ENCODE peak calls at places on chromosomes 4 and X, in seven cellular contexts. K is heart left ventricle; N is AG08395; J is activated T-helper 9 cell treated with anti-CD3 and anti-CD28 coated beads, Interleukin-2, amount 50 U/mL, for 16 hours; F is T-helper 1 cell; W is cardiac muscle cell; V is activated CD4-positive, alpha-beta T cell treated with anti-CD3 and anti-CD28 coated beads for 1 hour. D is an unnamed sample.

GRCh38 chr4:6509587-6509986 is 37.2 kb upstream of the PPP2R2C start:
- DNase-seq in K (no peak), N (no peak), J (no peak), F (no peak), W (no peak), V (no peak), D (no peak)

GRCh38 chr4:128660361-128660964 is 149.0 kb upstream of the JADE1 start:
- DNase-seq in K (peak; percentile 26), N (peak; percentile 26), J (no peak), F (no peak), W (no peak), V (no peak), D (no peak)

GRCh38 chr4:6925357-6925836 is 15.8 kb downstream of the TBC1D14 start:
- DNase-seq in K (no peak), N (no peak), J (no peak), F (peak; percentile 39), W (no peak), V (no peak), D (no peak)

GRCh38 chrX:24696241-24696640 is 2.5 kb downstream of the POLA1 start:
- DNase-seq in K (no peak), N (no peak), J (no peak), F (no peak), W (no peak), V (no peak), D (no peak)

GRCh38 chrX:1351981-1352714 is 15.6 kb downstream of the IL3RA start:
- DNase-seq in K (no peak), N (no peak), J (no peak), F (no peak), W (no peak), V (no peak), D (no peak)

GRCh38 chrX:153625271-153626024 is 21.6 kb upstream of the DUSP9 start:
- DNase-seq in K (no peak), N (no peak), J (no peak), F (no peak), W (no peak), V (no peak), D (no peak)

GRCh38 chr4:126468144-126468543 is 1153.4 kb downstream of the FAT4 start:
- DNase-seq in K (no peak), N (no peak), J (no peak), F (no peak), W (no peak), V (no peak), D (no peak)

GRCh38 chr4:108700358-108700757 is 50.0 kb downstream of the OSTC start:
- DNase-seq in K (no peak), N (peak; percentile 37), J (no peak), F (no peak), W (no peak), V (no peak), D (no peak)

GRCh38 chrX:153333271-153333670 is 682 bp upstream of the ZNF275 start:
- DNase-seq in K (no peak), N (no peak), J (no peak), F (no peak), W (no peak), V (no peak), D (no peak)

GRCh38 chr4:76639292-76639691 is 204.3 kb downstream of the SHROOM3 start:
- DNase-seq in K (no peak), N (no peak), J (no peak), F (no peak), W (no peak), V (no peak), D (no peak)

GRCh38 chr4:181966084-181966483 is 277.1 kb upstream of the TENM3 start:
- DNase-seq in K (no peak), N (peak; percentile 50), J (no peak), F (no peak), W (no peak), V (no peak), D (no peak)

GRCh38 chr4:2125831-2126230 is 66.7 kb downstream of the NAT8L start:
- DNase-seq in K (no peak), N (no peak), J (no peak), F (no peak), W (no peak), V (no peak), D (no peak)

GRCh38 chr4:167578906-167579305 is 344.6 kb upstream of the SPOCK3 start:
- DNase-seq in K (no peak), N (no peak), J (no peak), F (no peak), W (no peak), V (no peak), D (no peak)

GRCh38 chrX:65993332-65993731 is 46.5 kb downstream of the VSIG4 start:
- DNase-seq in K (no peak), N (no peak), J (no peak), F (no peak), W (no peak), V (no peak), D (no peak)

GRCh38 chr4:87912164-87913004 is 63.1 kb upstream of the SPP1 start:
- DNase-seq in K (no peak), N (no peak), J (no peak), F (no peak), W (no peak), V (no peak), D (no peak)

GRCh38 chrX:1264556-1264955 is 4.1 kb upstream of the CSF2RA start:
- DNase-seq in K (no peak), N (no peak), J (no peak), F (no peak), W (no peak), V (no peak), D (no peak)

D was measured in NK-92 treated with Interleukin-12 subunit alpha and Interleukin-12 subunit beta, amount 100 ng/mL, for 24 hours.